ENCODE peak calls at places on chromosomes 16 and 17, in four cellular contexts. T is psoas muscle, W is astrocyte, K is sigmoid colon. Z is an unnamed sample.
A peak's percentile ranks its signal among the peaks of the same experiment; 100 is the strongest.

GRCh38 chr17:4498461-4499397 is at the start of gene SPNS2:
- DNase-seq in T (peak; percentile 83), W (no peak), K (no peak), Z (peak; percentile 39)

GRCh38 chr16:17784073-17784472 is 313.3 kb upstream of the XYLT1 start:
- DNase-seq in T (no peak), W (peak; percentile 57), K (no peak), Z (no peak)

GRCh38 chr17:9874722-9875121 is 30.3 kb downstream of the RCVRN start:
- DNase-seq in T (no peak), W (no peak), K (no peak), Z (no peak)

GRCh38 chr17:65177901-65178300 is 40.7 kb downstream of the RGS9 start:
- DNase-seq in T (no peak), W (peak; percentile 59), K (no peak), Z (no peak)

GRCh38 chr16:30526137-30526822 is at the start of gene ZNF768:
- DNase-seq in T (peak; percentile 69), W (no peak), K (peak; percentile 79), Z (peak; percentile 35)

GRCh38 chr17:82888583-82889495 is 49.0 kb upstream of the ZNF750 start:
- DNase-seq in T (peak; percentile 88), W (no peak), K (no peak), Z (peak; percentile 85)

GRCh38 chr17:8857919-8858318 is 9.6 kb downstream of the PIK3R6 start:
- DNase-seq in T (no peak), W (peak; percentile 64), K (no peak), Z (no peak)

GRCh38 chr16:74734361-74735161 is 33.9 kb upstream of the MLKL start:
- DNase-seq in T (peak; percentile 25), W (no peak), K (no peak), Z (no peak)

GRCh38 chr16:88334517-88335149 is 48.1 kb upstream of the ZNF469 start:
- DNase-seq in T (no peak), W (no peak), K (no peak), Z (no peak)

DNA sequence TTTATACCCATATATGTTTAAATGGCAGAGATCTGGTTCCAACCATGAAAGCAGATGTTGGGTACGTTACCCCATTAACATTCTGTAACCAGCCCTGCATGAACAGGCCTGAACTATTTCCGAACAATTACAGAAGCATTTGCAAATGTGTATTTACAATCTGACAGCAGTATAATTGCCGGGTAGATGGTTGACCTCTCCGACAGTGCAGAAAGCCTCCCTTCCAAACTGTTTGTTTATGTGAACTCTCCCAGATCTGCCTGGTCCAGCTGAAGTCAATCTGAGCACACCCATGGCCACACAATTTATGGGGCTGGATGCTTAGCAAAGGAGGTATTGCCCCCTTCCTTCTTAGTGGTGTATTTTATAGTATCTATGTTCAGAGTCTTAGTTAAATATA is 21.8 kb downstream of the NUDT7 start:
- DNase-seq in T (no peak), W (no peak), K (no peak), Z (no peak)
- H3K4me3 ChIP-seq in T (no peak overlapping the region), W (no peak overlapping the region), K (no peak overlapping the region), Z (no peak overlapping the region)

GRCh38 chr17:38925263-38925995 is at the start of gene LASP1NB:
- DNase-seq in T (peak; percentile 67), W (peak; percentile 40), K (no peak), Z (no peak)
- H3K4me1 ChIP-seq in T (peaks cover 10% of the 10 kb centered on the region), W (peaks cover 6% of the 10 kb centered on the region), K (peaks cover 41% of the 10 kb centered on the region), Z (peaks cover 23% of the 10 kb centered on the region)

GRCh38 chr16:10579965-10580918 is at the start of gene EMP2:
- DNase-seq in T (peak; percentile 86), W (peak; percentile 48), K (peak; percentile 93), Z (peak; percentile 54)
- TF ChIP-seq CTCF in T (peak; percentile 46), W (peak; percentile 40), K (peak; percentile 60), Z (peak; percentile 60)

DNA sequence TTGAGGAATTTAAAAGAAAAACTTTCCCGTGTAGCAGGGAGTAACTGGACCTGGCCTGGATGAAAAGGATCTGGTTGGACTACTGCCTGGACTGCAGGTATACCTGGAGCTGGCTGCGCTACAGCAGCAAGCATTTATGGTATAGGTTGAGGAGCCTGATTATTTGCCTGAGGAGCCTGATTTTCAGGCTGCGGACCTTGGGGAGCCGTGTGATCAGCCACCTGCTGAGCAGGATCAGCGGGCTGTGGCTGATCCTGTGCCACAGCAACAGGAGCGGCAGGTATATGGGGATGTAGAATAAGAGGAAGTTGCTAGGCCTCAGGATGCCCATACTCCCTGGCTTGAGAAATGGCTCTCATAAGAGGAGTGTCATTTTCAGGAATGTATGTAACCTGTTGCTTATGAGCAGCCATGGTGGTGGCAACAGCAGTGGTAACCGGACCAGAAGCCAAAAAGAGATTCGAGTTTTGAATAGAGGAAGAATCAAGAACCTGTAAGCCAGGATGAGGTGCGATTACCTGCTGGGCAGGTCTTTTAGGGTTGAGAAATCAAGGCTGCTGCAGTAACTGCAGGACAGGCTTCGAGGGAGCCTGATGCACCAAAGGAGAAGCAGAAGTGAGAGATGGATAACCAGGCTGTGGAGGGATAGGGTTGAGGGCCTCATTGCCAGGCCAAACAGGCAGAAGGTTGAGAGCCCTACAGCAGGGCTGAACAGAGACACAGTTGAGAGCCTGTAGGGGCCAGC is 60.9 kb upstream of the ARL4D start:
- DNase-seq in T (no peak), W (no peak), K (no peak), Z (no peak)
- H3K4me3 ChIP-seq in T (no peak overlapping the region), W (no peak overlapping the region), K (no peak overlapping the region), Z (no peak overlapping the region)

DNA sequence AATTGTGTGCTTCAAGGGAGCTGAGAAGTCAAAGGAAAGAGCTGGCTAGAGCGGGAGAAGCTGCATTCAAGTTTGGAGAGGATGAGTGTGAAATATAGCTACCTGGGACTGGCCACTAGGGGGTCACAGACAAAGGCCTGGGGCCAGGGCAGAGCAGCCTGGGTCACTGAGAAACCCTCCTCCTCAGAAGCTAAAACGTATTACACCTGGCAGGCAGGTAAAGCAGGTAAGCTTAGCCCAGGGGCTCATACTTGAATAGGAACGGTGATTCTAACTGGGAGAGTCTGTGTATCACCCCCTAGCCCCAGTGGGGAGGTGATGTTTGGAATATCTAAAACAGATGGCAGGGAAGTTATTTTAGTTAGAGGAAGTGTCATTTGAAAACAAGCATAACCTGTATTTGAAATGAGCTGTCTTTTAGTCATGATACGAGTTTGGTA is 6.8 kb downstream of the KRT37 start:
- DNase-seq in T (no peak), W (no peak), K (no peak), Z (no peak)
- H3K4me1 ChIP-seq in T (peaks cover 5% of the 10 kb centered on the region), W (peaks cover 36% of the 10 kb centered on the region), K (peaks cover 12% of the 10 kb centered on the region), Z (no peaks in the 10 kb centered on the region)

GRCh38 chr17:48612854-48613691 is 2.0 kb downstream of the HOXB8 start:
- DNase-seq in T (no peak), W (no peak), K (no peak), Z (no peak)
- TF ChIP-seq CTCF in T (peak; percentile 36), W (no peak), K (no peak), Z (peak; percentile 13)

GRCh38 chr17:14859521-14859920 is 405.6 kb downstream of the PMP22 start:
- DNase-seq in T (no peak), W (no peak), K (no peak), Z (no peak)
- H3K4me3 ChIP-seq in T (no peak overlapping the region), W (no peak overlapping the region), K (no peak overlapping the region), Z (no peak overlapping the region)